ENCODE peak calls at places on chromosomes 5 and 9, in eight cellular contexts. One of them, this sample, is unnamed. For H3K4me1, the result is how much of the 10 kb centered on the place peaks cover.

GRCh38 chr5:173228107-173228506 is 6.9 kb downstream of the NKX2-5 start:
- DNase-seq in K562: no peak
- DNase-seq in A673: no peak
- DNase-seq in right cardiac atrium: no peak
- DNase-seq in spleen: no peak
- DNase-seq in GM23248: no peak
- DNase-seq in body of pancreas: no peak
- DNase-seq in fibroblast of lung: no peak
- DNase-seq in this sample: no peak

GRCh38 chr9:21945606-21946005 is 48.6 kb downstream of the CDKN2A start:
- DNase-seq in body of pancreas: no peak
- DNase-seq in right cardiac atrium: no peak
- DNase-seq in spleen: no peak
- DNase-seq in K562: no peak
- DNase-seq in A673: no peak
- DNase-seq in fibroblast of lung: no peak
- DNase-seq in GM23248: no peak
- DNase-seq in this sample: no peak

GRCh38 chr9:124258765-124259272 is 1.1 kb downstream of the NEK6 start:
- DNase-seq in spleen: no peak
- DNase-seq in A673: no peak
- DNase-seq in GM23248: peak
- DNase-seq in K562: no peak
- DNase-seq in right cardiac atrium: no peak
- DNase-seq in body of pancreas: no peak
- DNase-seq in fibroblast of lung: peak
- DNase-seq in this sample: no peak

GRCh38 chr5:174159327-174160247 is 114.1 kb downstream of the NSG2 start:
- DNase-seq in body of pancreas: no peak
- DNase-seq in right cardiac atrium: peak
- DNase-seq in A673: no peak
- DNase-seq in K562: no peak
- DNase-seq in spleen: no peak
- DNase-seq in fibroblast of lung: peak
- DNase-seq in GM23248: peak
- DNase-seq in this sample: no peak

GRCh38 chr5:73278693-73279092 is 105.7 kb downstream of the TMEM174 start:
- DNase-seq in A673: no peak
- DNase-seq in K562: no peak
- DNase-seq in fibroblast of lung: no peak
- DNase-seq in spleen: no peak
- DNase-seq in body of pancreas: peak
- DNase-seq in right cardiac atrium: no peak
- DNase-seq in GM23248: no peak
- DNase-seq in this sample: no peak

GRCh38 chr9:125993423-125993935 is 246.3 kb downstream of the PBX3 start:
- DNase-seq in GM23248: no peak
- DNase-seq in spleen: peak
- DNase-seq in K562: no peak
- DNase-seq in right cardiac atrium: no peak
- DNase-seq in body of pancreas: no peak
- DNase-seq in fibroblast of lung: no peak
- DNase-seq in A673: no peak
- DNase-seq in this sample: no peak

GRCh38 chr5:175889910-175890684 is 18.7 kb downstream of the CPLX2 start:
- DNase-seq in K562: no peak
- DNase-seq in right cardiac atrium: no peak
- DNase-seq in body of pancreas: no peak
- DNase-seq in spleen: no peak
- DNase-seq in A673: no peak
- DNase-seq in GM23248: no peak
- DNase-seq in fibroblast of lung: no peak
- DNase-seq in this sample: no peak

GRCh38 chr9:88043647-88044046 is 69.3 kb upstream of the CDK20 start:
- DNase-seq in right cardiac atrium: no peak
- DNase-seq in K562: no peak
- DNase-seq in body of pancreas: no peak
- DNase-seq in A673: no peak
- DNase-seq in fibroblast of lung: no peak
- DNase-seq in GM23248: no peak
- DNase-seq in spleen: no peak
- DNase-seq in this sample: no peak

GRCh38 chr5:57627661-57628060 is 145.1 kb upstream of the ACTBL2 start:
- DNase-seq in body of pancreas: no peak
- DNase-seq in spleen: no peak
- DNase-seq in K562: no peak
- DNase-seq in A673: no peak
- DNase-seq in fibroblast of lung: no peak
- DNase-seq in GM23248: no peak
- DNase-seq in right cardiac atrium: no peak
- DNase-seq in this sample: no peak

DNA sequence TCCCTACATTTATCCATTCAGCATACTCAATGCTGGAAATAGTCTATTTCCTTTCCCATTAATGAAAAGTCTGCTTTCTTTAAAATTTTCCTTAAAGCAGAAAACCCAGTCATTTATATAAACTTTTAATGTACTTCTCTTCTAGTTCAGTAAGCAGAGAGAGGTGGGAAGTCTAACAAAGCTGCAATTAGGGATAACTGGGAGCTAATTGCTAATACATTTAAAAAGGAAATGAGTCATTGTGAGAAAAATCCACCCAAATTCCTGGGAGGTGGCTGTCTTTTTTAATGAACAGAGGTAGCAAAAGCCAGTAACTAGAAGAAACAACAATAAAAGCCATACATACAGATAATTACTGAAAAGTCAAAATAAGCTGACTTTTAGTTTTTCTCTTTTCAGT is 128.6 kb downstream of the FBN2 start:
- DNase-seq in fibroblast of lung: no peak
- DNase-seq in body of pancreas: no peak
- DNase-seq in right cardiac atrium: no peak
- DNase-seq in K562: no peak
- DNase-seq in spleen: no peak
- DNase-seq in GM23248: no peak
- DNase-seq in A673: peak
- DNase-seq in this sample: no peak
- H3K27ac ChIP-seq in fibroblast of lung: no peak
- H3K27ac ChIP-seq in body of pancreas: no peak
- H3K27ac ChIP-seq in right cardiac atrium: no peak
- H3K27ac ChIP-seq in K562: no peak
- H3K27ac ChIP-seq in spleen: no peak
- H3K27ac ChIP-seq in GM23248: no peak
- H3K27ac ChIP-seq in A673: no peak
- H3K27ac ChIP-seq in this sample: no peak

GRCh38 chr9:116656535-116656934 is 30.6 kb upstream of the TRIM32 start:
- DNase-seq in fibroblast of lung: no peak
- DNase-seq in body of pancreas: no peak
- DNase-seq in spleen: no peak
- DNase-seq in GM23248: peak
- DNase-seq in K562: no peak
- DNase-seq in right cardiac atrium: peak
- DNase-seq in A673: no peak
- DNase-seq in this sample: no peak
- H3K4me3 ChIP-seq in fibroblast of lung: no peak
- H3K4me3 ChIP-seq in body of pancreas: no peak
- H3K4me3 ChIP-seq in spleen: no peak
- H3K4me3 ChIP-seq in GM23248: peak
- H3K4me3 ChIP-seq in K562: no peak
- H3K4me3 ChIP-seq in right cardiac atrium: no peak
- H3K4me3 ChIP-seq in A673: no peak
- H3K4me3 ChIP-seq in this sample: no peak

GRCh38 chr9:121729769-121730168 is 78.3 kb downstream of the DAB2IP start:
- DNase-seq in A673: no peak
- DNase-seq in body of pancreas: no peak
- DNase-seq in GM23248: no peak
- DNase-seq in fibroblast of lung: no peak
- DNase-seq in K562: no peak
- DNase-seq in spleen: no peak
- DNase-seq in right cardiac atrium: no peak
- DNase-seq in this sample: no peak
- H3K4me1 ChIP-seq in A673: under half
- H3K4me1 ChIP-seq in body of pancreas: under half
- H3K4me1 ChIP-seq in GM23248: under half
- H3K4me1 ChIP-seq in fibroblast of lung: under half
- H3K4me1 ChIP-seq in K562: under half
- H3K4me1 ChIP-seq in spleen: under half
- H3K4me1 ChIP-seq in right cardiac atrium: under half
- H3K4me1 ChIP-seq in this sample: half or more

DNA sequence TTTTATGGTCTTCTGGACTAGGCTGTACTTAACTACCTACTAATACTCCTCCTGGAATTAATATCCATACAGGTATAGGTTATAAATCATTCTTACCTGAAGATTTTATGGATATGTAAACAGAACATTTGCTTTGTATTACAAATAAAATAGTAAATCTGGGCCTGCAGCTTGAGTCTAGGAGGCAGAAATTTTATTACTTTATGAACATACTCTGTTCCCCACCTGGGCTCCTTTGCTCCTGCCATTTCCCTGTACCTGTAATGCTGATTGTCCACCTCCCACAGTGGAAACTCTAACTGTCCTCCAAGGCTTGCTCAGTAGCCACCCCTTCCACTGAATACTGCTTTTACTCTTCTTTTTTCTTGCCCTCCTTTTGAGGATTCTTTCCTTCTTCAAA is 108.0 kb downstream of the PAM start:
- DNase-seq in A673: no peak
- DNase-seq in body of pancreas: no peak
- DNase-seq in right cardiac atrium: no peak
- DNase-seq in GM23248: no peak
- DNase-seq in K562: no peak
- DNase-seq in spleen: no peak
- DNase-seq in fibroblast of lung: no peak
- DNase-seq in this sample: no peak
- H3K27ac ChIP-seq in A673: no peak
- H3K27ac ChIP-seq in body of pancreas: no peak
- H3K27ac ChIP-seq in right cardiac atrium: no peak
- H3K27ac ChIP-seq in GM23248: no peak
- H3K27ac ChIP-seq in K562: no peak
- H3K27ac ChIP-seq in spleen: no peak
- H3K27ac ChIP-seq in fibroblast of lung: no peak
- H3K27ac ChIP-seq in this sample: no peak

GRCh38 chr9:23598994-23599393 is 227.0 kb downstream of the ELAVL2 start:
- DNase-seq in right cardiac atrium: no peak
- DNase-seq in spleen: no peak
- DNase-seq in GM23248: no peak
- DNase-seq in K562: no peak
- DNase-seq in A673: no peak
- DNase-seq in body of pancreas: no peak
- DNase-seq in fibroblast of lung: no peak
- DNase-seq in this sample: no peak
- H3K4me3 ChIP-seq in right cardiac atrium: no peak
- H3K4me3 ChIP-seq in spleen: no peak
- H3K4me3 ChIP-seq in GM23248: no peak
- H3K4me3 ChIP-seq in K562: no peak
- H3K4me3 ChIP-seq in A673: no peak
- H3K4me3 ChIP-seq in body of pancreas: no peak
- H3K4me3 ChIP-seq in fibroblast of lung: no peak
- H3K4me3 ChIP-seq in this sample: no peak

DNA sequence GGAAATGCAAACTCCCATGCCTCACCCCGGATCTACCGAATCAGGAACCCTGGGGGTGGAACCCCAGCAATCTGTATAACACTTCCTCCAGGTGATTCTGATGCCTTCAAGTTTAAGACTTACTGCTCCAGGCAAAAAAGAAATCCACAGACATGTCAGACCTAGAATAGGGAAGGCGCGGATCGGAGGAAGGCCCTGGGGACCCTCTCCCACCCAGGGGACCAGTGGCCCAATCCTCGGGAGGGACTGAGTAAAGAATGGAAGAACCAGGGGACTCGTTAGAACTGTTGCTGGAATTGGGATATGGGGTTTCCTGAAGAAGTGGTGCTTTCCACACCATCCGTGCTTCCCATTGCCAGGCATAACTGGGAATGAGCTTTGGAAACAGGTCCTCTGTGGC is 63.8 kb upstream of the SLC25A51 start:
- DNase-seq in A673: no peak
- DNase-seq in K562: no peak
- DNase-seq in body of pancreas: no peak
- DNase-seq in fibroblast of lung: no peak
- DNase-seq in GM23248: no peak
- DNase-seq in right cardiac atrium: no peak
- DNase-seq in spleen: peak
- DNase-seq in this sample: no peak
- H3K4me1 ChIP-seq in A673: under half
- H3K4me1 ChIP-seq in K562: under half
- H3K4me1 ChIP-seq in body of pancreas: half or more
- H3K4me1 ChIP-seq in fibroblast of lung: under half
- H3K4me1 ChIP-seq in GM23248: half or more
- H3K4me1 ChIP-seq in right cardiac atrium: under half
- H3K4me1 ChIP-seq in spleen: under half
- H3K4me1 ChIP-seq in this sample: under half

GRCh38 chr9:33185858-33186257 is 18.7 kb upstream of the B4GALT1 start:
- DNase-seq in A673: no peak
- DNase-seq in K562: no peak
- DNase-seq in GM23248: no peak
- DNase-seq in body of pancreas: peak
- DNase-seq in spleen: no peak
- DNase-seq in fibroblast of lung: no peak
- DNase-seq in right cardiac atrium: no peak
- DNase-seq in this sample: no peak
- H3K27ac ChIP-seq in A673: no peak
- H3K27ac ChIP-seq in K562: no peak
- H3K27ac ChIP-seq in GM23248: no peak
- H3K27ac ChIP-seq in body of pancreas: no peak
- H3K27ac ChIP-seq in spleen: no peak
- H3K27ac ChIP-seq in fibroblast of lung: no peak
- H3K27ac ChIP-seq in right cardiac atrium: peak
- H3K27ac ChIP-seq in this sample: no peak

GRCh38 chr9:136684339-136684738 is 2.9 kb downstream of the AGPAT2 start:
- DNase-seq in K562: no peak
- DNase-seq in body of pancreas: no peak
- DNase-seq in fibroblast of lung: no peak
- DNase-seq in spleen: no peak
- DNase-seq in right cardiac atrium: no peak
- DNase-seq in GM23248: no peak
- DNase-seq in A673: no peak
- DNase-seq in this sample: no peak

GRCh38 chr9:136686534-136686793 is 793 bp downstream of the AGPAT2 start:
- DNase-seq in body of pancreas: no peak
- DNase-seq in A673: no peak
- DNase-seq in fibroblast of lung: no peak
- DNase-seq in right cardiac atrium: no peak
- DNase-seq in K562: no peak
- DNase-seq in GM23248: no peak
- DNase-seq in spleen: no peak
- DNase-seq in this sample: no peak

GRCh38 chr9:136685792-136686533 is 1.3 kb downstream of the AGPAT2 start:
- DNase-seq in fibroblast of lung: no peak
- DNase-seq in spleen: no peak
- DNase-seq in K562: peak
- DNase-seq in A673: no peak
- DNase-seq in body of pancreas: peak
- DNase-seq in GM23248: peak
- DNase-seq in right cardiac atrium: peak
- DNase-seq in this sample: no peak

GRCh38 chr9:136684799-136685198 is 2.5 kb downstream of the AGPAT2 start:
- DNase-seq in fibroblast of lung: no peak
- DNase-seq in right cardiac atrium: no peak
- DNase-seq in spleen: no peak
- DNase-seq in GM23248: no peak
- DNase-seq in A673: no peak
- DNase-seq in K562: no peak
- DNase-seq in body of pancreas: no peak
- DNase-seq in this sample: no peak

GRCh38 chr9:136685216-136685615 is 2.0 kb downstream of the AGPAT2 start:
- DNase-seq in fibroblast of lung: no peak
- DNase-seq in right cardiac atrium: no peak
- DNase-seq in body of pancreas: no peak
- DNase-seq in GM23248: no peak
- DNase-seq in A673: no peak
- DNase-seq in K562: no peak
- DNase-seq in spleen: no peak
- DNase-seq in this sample: no peak
- H3K4me3 ChIP-seq in fibroblast of lung: no peak
- H3K4me3 ChIP-seq in right cardiac atrium: no peak
- H3K4me3 ChIP-seq in body of pancreas: no peak
- H3K4me3 ChIP-seq in GM23248: no peak
- H3K4me3 ChIP-seq in A673: peak
- H3K4me3 ChIP-seq in K562: no peak
- H3K4me3 ChIP-seq in spleen: no peak
- H3K4me3 ChIP-seq in this sample: no peak